ENCODE peak calls at places on chromosomes 7 and 10, in five cellular contexts. C is activated CD8-positive, alpha-beta memory T cell treated with anti-CD3 and anti-CD28 coated beads for 24 hours; A is heart right ventricle; S is activated CD4-positive, alpha-beta T cell treated with anti-CD3 and anti-CD28 coated beads for 24 hours; I is Peyer's patch. Q is an unnamed sample.

GRCh38 chr10:86481761-86482160 is 39.8 kb downstream of the WAPL start:
- DNase-seq in A (no peak), S (no peak), I (no peak), C (no peak), Q (no peak)

GRCh38 chr10:109889867-109890266 is 33.4 kb downstream of the XPNPEP1 start:
- DNase-seq in I (no peak), S (no peak), A (no peak), C (peak; percentile 43), Q (no peak)

GRCh38 chr7:107579546-107579880 is 533 bp upstream of the BCAP29 start:
- DNase-seq in A (no peak), I (no peak), S (no peak), C (no peak), Q (no peak)

GRCh38 chr7:48760528-48761265 is 163.7 kb upstream of the CDC14C start:
- DNase-seq in C (no peak), I (no peak), A (no peak), S (no peak), Q (no peak)

GRCh38 chr10:51607436-51607835 is 92.0 kb downstream of the CSTF2T start:
- DNase-seq in C (no peak), A (no peak), S (no peak), I (no peak), Q (no peak)

GRCh38 chr10:108244443-108245228 is 1080.1 kb upstream of the SORCS1 start:
- DNase-seq in A (no peak), I (no peak), C (no peak), S (no peak), Q (no peak)

GRCh38 chr10:21363087-21363752 is 162.3 kb downstream of the SKIDA1 start:
- DNase-seq in A (peak; percentile 27), S (no peak), C (no peak), I (peak; percentile 49), Q (no peak)

GRCh38 chr10:103752680-103753248 is 102.6 kb downstream of the SH3PXD2A start:
- DNase-seq in A (no peak), S (no peak), I (peak; percentile 81), C (peak; percentile 71), Q (no peak)